ENCODE peak calls at places on chromosomes 3 and 15, in seven cellular contexts. U, D, Q, W, H, L and S are unnamed samples.

GRCh38 chr3:173897631-173898030 is 500.1 kb downstream of the NLGN1 start:
- DNase-seq in U (no peak), D (no peak), Q (no peak), W (no peak), H (no peak), L (no peak), S (no peak)

GRCh38 chr3:111412656-111413055 is 129.3 kb upstream of the CD96 start:
- DNase-seq in U (no peak), D (no peak), Q (no peak), W (no peak), H (no peak), L (no peak), S (peak)

GRCh38 chr3:126925411-126926171 is 57.3 kb upstream of the PLXNA1 start:
- DNase-seq in U (no peak), D (no peak), Q (no peak), W (no peak), H (no peak), L (no peak), S (no peak)

GRCh38 chr3:115512565-115513410 is 110.5 kb upstream of the GAP43 start:
- DNase-seq in U (peak), D (no peak), Q (peak), W (peak), H (peak), L (no peak), S (peak)

GRCh38 chr3:70561796-70562195 is 249.4 kb upstream of the MDFIC2 start:
- DNase-seq in U (no peak), D (no peak), Q (no peak), W (no peak), H (no peak), L (no peak), S (peak)

GRCh38 chr3:23682646-23683045 is 123.1 kb upstream of the UBE2E1 start:
- DNase-seq in U (no peak), D (no peak), Q (no peak), W (no peak), H (no peak), L (no peak), S (no peak)

GRCh38 chr3:182482692-182483091 is 310.6 kb upstream of the ATP11B start:
- DNase-seq in U (no peak), D (no peak), Q (no peak), W (no peak), H (no peak), L (no peak), S (no peak)

GRCh38 chr3:60298141-60298540 is 953.1 kb downstream of the FHIT start:
- DNase-seq in U (no peak), D (no peak), Q (no peak), W (no peak), H (no peak), L (no peak), S (no peak)

GRCh38 chr3:169272533-169272932 is 391.0 kb downstream of the MECOM start:
- DNase-seq in U (no peak), D (no peak), Q (no peak), W (no peak), H (no peak), L (no peak), S (no peak)

GRCh38 chr15:31427411-31427810 is 100.8 kb downstream of the KLF13 start:
- DNase-seq in U (no peak), D (no peak), Q (no peak), W (no peak), H (no peak), L (no peak), S (no peak)

GRCh38 chr15:55255714-55256113 is 33.9 kb downstream of the RAB27A start:
- DNase-seq in U (no peak), D (no peak), Q (peak), W (no peak), H (no peak), L (no peak), S (no peak)

GRCh38 chr3:160856450-160856849 is 100.4 kb downstream of the PPM1L start:
- DNase-seq in U (no peak), D (no peak), Q (no peak), W (no peak), H (no peak), L (no peak), S (no peak)

GRCh38 chr15:68383161-68384074 is 48.5 kb downstream of the ITGA11 start:
- DNase-seq in U (no peak), D (peak), Q (peak), W (peak), H (peak), L (peak), S (peak)

GRCh38 chr3:175057406-175057805 is 198.3 kb downstream of the NAALADL2 start:
- DNase-seq in U (no peak), D (no peak), Q (no peak), W (no peak), H (no peak), L (no peak), S (no peak)

GRCh38 chr3:59783468-59783988 is 733.7 kb upstream of the CFAP20DC start:
- DNase-seq in U (no peak), D (no peak), Q (peak), W (no peak), H (no peak), L (no peak), S (no peak)

GRCh38 chr3:172237121-172237742 is 197.9 kb downstream of the FNDC3B start:
- DNase-seq in U (no peak), D (no peak), Q (no peak), W (no peak), H (no peak), L (no peak), S (no peak)

GRCh38 chr3:128709506-128710210 is 16.3 kb upstream of the RAB7A start:
- DNase-seq in U (no peak), D (peak), Q (no peak), W (no peak), H (no peak), L (no peak), S (peak)

GRCh38 chr3:88810455-88810854 is 297.0 kb upstream of the EPHA3 start:
- DNase-seq in U (no peak), D (no peak), Q (no peak), W (no peak), H (no peak), L (no peak), S (peak)

GRCh38 chr3:134847349-134847748 is 52.3 kb downstream of the EPHB1 start:
- DNase-seq in U (no peak), D (no peak), Q (no peak), W (no peak), H (no peak), L (no peak), S (no peak)

GRCh38 chr15:65875458-65875857 is 6.2 kb downstream of the RAB11A start:
- DNase-seq in U (no peak), D (no peak), Q (no peak), W (no peak), H (no peak), L (no peak), S (no peak)

GRCh38 chr15:29670945-29671307 is 151.3 kb downstream of the TJP1 start:
- DNase-seq in U (peak), D (peak), Q (no peak), W (peak), H (no peak), L (no peak), S (peak)

GRCh38 chr3:53142986-53143385 is 12.8 kb upstream of the RFT1 start:
- DNase-seq in U (no peak), D (no peak), Q (no peak), W (no peak), H (no peak), L (no peak), S (no peak)

GRCh38 chr15:63050737-63051700 is 8.5 kb downstream of the TPM1 start:
- DNase-seq in U (no peak), D (peak), Q (no peak), W (peak), H (no peak), L (no peak), S (no peak)

GRCh38 chr15:80747317-80748053 is 31.7 kb upstream of the CEMIP start:
- DNase-seq in U (no peak), D (no peak), Q (no peak), W (no peak), H (no peak), L (no peak), S (no peak)

GRCh38 chr3:174891524-174892203 is 32.5 kb downstream of the NAALADL2 start:
- DNase-seq in U (no peak), D (no peak), Q (no peak), W (no peak), H (no peak), L (no peak), S (no peak)

GRCh38 chr3:172687501-172687900 is 23.4 kb downstream of the NCEH1 start:
- DNase-seq in U (no peak), D (no peak), Q (no peak), W (no peak), H (no peak), L (no peak), S (no peak)